ENCODE peak calls at places on chromosomes 7 and 10, in ten cellular contexts. L is heart left ventricle, S is A549, Y is uterus, N is HCT116, M is ovary, J is right lobe of liver, W is thyroid gland, E is lower leg skin, T is esophagus muscularis mucosa. C is an unnamed sample.

GRCh38 chr10:21497177-21497807 is 28.2 kb downstream of the SKIDA1 start:
- DNase-seq in M (peak), Y (peak), E (peak), L (peak), W (peak), J (peak), S (peak), T (no peak), N (peak), C (peak)

GRCh38 chr10:13349776-13350274 is 1.7 kb upstream of the SEPHS1 start:
- DNase-seq in L (peak), E (peak), S (no peak), W (peak), N (no peak), J (peak), Y (peak), T (no peak), M (peak), C (peak)

GRCh38 chr10:113849946-113850345 is 3.9 kb downstream of the DCLRE1A start:
- DNase-seq in M (no peak), L (no peak), J (no peak), W (no peak), S (no peak), E (no peak), N (no peak), T (no peak), Y (no peak), C (no peak)

GRCh38 chr7:27235387-27236052 is 7.1 kb upstream of the EVX1 start:
- DNase-seq in S (peak), L (peak), E (peak), T (no peak), W (peak), J (no peak), M (no peak), N (peak), Y (peak), C (peak)

GRCh38 chr7:27241189-27242045 is 1.2 kb upstream of the EVX1 start:
- DNase-seq in N (no peak), Y (no peak), M (no peak), E (no peak), S (no peak), L (no peak), T (no peak), J (no peak), W (no peak), C (no peak)

GRCh38 chr10:108439397-108439796 is 1274.9 kb upstream of the SORCS1 start:
- DNase-seq in T (no peak), J (no peak), M (no peak), E (no peak), L (no peak), Y (no peak), S (no peak), W (no peak), N (no peak), C (no peak)

GRCh38 chr7:143384148-143384547 is 3.0 kb downstream of the ZYX start:
- DNase-seq in W (peak), M (no peak), E (peak), L (no peak), Y (no peak), S (no peak), J (no peak), T (no peak), N (no peak), C (peak)

GRCh38 chr10:62352356-62352963 is 21.7 kb upstream of the ZNF365 start:
- DNase-seq in E (no peak), S (no peak), L (no peak), Y (no peak), N (no peak), J (no peak), M (no peak), T (no peak), W (no peak), C (no peak)

GRCh38 chr10:22554481-22555182 is 159.7 kb downstream of the PIP4K2A start:
- DNase-seq in L (peak), J (peak), T (peak), N (no peak), E (no peak), M (peak), Y (peak), S (no peak), W (peak), C (peak)

GRCh38 chr10:3563298-3563697 is 221.7 kb downstream of the KLF6 start:
- DNase-seq in W (no peak), M (no peak), T (peak), J (no peak), S (no peak), E (no peak), N (no peak), Y (no peak), L (no peak), C (no peak)

GRCh38 chr7:115851291-115851690 is 179.3 kb downstream of the TFEC start:
- DNase-seq in S (no peak), E (no peak), M (no peak), W (no peak), T (no peak), Y (no peak), J (no peak), L (no peak), N (peak), C (no peak)
- TF ChIP-seq CTCF in S (peak), E (no peak), M (no peak), W (no peak), T (peak), Y (peak), J (peak), L (peak), N (peak), C (peak)

DNA sequence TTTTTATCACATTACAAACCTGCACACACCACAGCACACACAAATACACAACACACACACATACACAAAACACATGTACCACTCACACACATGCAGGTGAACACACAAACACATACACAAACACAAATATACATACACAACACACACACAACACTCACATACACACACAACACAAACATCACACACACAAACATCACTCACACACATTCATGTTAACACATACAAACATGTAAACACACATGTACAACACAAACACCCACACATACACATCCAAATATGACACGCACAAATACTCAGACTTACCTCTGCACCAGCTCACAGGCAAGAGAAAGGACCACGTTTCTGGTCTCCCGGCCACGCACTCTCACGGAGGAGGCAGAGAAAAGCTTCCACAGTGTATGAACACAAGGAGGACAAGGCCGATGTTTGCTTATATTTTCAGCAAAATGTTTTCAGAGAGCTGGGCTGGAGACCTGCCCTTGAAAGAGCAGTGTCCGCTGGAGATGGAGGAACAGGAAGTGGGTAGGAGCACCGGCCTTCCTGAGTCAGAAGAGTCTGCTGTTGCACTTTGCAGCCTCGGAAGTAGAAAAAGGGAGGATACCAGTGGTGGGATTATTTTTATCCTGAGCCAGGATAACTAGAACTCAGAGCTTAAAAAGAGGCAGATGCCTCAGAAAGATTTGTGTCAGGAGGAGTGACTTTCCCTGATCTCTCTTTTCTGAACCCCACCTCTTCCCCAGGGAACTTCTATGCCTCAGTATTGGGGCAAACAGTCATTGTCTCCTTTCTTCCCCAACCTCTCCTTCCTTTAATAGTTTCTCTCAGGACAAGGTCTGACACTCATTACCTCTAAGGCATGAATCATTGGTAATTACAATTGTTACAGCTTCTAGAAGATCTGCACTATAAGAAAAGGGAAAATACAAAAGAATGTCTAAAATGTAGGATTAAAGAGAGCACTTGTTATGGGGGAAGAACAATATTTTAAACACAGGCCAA is at the start of gene GIMAP6:
- DNase-seq in W (no peak), M (no peak), L (peak), T (no peak), Y (no peak), E (no peak), S (no peak), J (no peak), N (no peak), C (no peak)
- TF ChIP-seq POLR2A in W (no peak), M (no peak), L (no peak), T (no peak), Y (no peak), E (no peak), S (no peak), J (no peak), N (no peak), C (no peak)

DNA sequence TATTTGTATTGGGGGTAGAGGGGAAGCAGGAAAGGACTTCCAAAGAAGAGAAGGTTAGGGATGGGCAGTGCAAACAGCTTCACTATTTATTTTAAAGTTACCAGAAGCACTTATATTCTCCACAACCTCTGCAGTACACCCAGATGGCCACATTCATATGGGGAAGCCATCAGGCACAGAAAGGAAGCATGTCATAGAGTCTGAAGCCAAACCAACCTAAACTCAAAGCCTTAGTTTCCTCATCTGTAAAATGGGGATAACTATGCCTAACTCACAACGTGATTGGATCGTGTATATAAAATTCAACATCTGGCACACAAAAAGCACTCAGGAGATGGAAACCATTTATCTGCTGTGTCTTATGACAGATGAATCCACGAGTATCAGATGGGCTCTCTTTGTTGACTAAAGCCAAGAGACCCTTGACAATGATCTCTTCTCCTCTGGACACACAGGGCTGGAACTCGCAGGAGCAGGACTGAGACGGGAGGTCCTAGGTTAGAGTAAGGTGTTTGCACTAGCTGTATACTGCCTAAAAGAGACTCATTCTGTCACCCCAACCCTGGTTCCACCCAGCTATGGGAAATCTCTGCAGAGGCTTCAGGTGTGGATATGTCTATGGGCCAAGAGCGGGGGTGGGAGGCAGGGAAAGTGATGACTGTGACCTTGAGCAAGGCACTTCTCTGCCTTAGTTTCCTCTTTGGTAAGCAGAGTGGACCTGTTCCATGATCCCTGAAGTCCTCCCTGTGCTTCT is 1.8 kb downstream of the KIAA1549 start:
- DNase-seq in Y (no peak), L (no peak), M (no peak), W (no peak), J (no peak), S (peak), T (no peak), E (peak), N (peak), C (no peak)
- TF ChIP-seq CTCF in Y (no peak), L (no peak), M (no peak), W (no peak), J (no peak), S (no peak), T (no peak), E (no peak), N (no peak), C (no peak)

GRCh38 chr7:31825576-31825975 is 138.6 kb downstream of the PPP1R17 start:
- DNase-seq in W (no peak), E (no peak), T (no peak), M (no peak), S (no peak), Y (no peak), J (no peak), N (no peak), L (no peak), C (no peak)
- TF ChIP-seq POLR2A in W (no peak), E (no peak), T (no peak), M (no peak), S (no peak), Y (no peak), J (no peak), N (no peak), L (no peak), C (no peak)

DNA sequence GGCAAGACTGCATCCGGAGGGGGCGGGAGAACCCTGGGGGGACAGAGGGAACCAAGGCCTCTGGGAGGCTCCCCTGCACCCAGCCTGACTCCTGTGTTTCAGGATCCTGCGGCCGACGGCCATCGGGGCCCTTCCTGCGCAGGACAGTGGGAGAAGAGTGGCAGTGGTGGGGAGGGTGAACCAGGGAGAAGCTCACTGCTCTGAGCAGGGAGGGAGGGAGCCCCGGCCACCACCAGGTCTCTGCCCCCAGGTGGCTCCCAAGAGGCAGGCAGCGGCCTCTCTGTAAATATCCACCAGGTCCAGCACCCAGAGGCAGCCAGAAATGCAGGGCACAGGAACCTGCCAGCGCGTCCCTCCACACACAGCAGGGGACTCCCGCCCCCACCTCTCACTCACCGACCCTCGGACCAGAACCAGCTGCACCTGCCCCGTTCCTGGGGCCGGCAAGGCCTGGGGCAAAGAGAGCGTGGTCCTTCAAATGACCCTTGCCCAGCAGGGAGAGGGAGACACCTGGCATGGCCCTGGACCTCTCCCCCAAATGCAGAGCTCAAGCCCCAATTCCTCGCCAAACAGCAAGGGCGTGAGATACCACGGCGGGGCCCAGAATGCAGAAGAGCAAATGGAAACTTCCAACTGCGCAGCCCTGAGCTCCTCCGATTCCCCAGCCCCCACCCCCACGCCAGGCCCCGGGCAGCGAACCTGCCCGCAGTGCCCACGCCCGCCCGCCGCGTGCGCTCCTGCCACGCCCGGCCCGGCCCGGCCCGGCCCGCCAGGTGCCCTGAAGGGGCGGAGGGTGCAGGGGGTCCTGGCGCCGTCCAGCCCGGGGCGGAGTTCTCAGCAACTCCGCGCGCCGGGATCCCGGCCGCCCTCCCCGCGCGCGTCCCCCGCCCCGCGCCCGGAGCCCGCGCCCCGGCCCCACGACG is 805 bp downstream of the RASGEF1A start:
- DNase-seq in E (peak), J (peak), L (no peak), T (peak), W (peak), M (no peak), N (no peak), S (peak), Y (no peak), C (no peak)
- TF ChIP-seq CTCF in E (no peak), J (peak), L (peak), T (no peak), W (no peak), M (no peak), N (peak), S (peak), Y (no peak), C (no peak)

DNA sequence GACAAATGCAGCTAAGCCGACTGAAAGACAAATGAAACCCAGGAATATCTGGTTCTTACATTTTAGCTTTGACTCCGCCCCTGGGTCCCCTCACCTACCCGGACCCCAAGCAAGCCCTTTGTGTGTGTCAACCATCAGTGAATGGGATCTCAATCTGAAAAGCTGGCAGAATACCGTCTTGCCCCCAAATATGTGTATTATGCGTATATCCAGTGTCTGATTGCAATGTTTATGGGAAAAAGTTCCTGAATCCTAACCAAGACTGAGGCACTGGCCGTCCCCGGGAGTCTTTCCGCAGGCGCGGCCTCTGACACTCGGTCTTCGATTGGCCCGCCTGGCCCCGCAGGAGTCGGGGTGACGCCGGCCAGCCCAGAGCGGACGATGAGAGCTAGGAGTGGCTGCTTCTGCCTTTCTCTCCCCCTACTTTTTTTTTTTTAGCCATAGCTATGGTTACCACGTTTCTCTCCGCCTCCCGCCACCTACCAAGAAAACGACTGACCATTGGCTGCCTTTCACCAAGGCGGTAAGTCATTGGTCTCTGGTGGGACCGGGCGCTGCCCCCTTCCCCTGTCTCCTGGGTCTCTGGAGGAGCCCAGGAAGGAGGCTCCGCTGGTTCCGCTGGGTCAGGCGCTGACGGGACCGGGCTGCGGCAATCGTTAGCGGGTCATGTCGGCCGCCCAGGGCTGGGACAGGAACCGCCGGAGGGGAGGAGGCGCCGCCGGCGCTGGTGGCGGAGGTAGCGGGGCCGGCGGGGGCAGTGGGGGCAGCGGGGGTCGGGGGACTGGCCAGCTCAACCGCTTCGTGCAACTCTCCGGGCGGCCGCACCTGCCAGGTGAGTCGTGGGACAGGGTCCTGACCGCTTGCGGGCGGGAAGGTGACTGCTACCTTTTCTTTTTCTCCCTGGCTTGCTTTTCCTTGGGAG is at the start of gene KLHDC10:
- DNase-seq in S (peak), L (peak), T (peak), Y (peak), J (peak), M (peak), E (peak), W (peak), N (peak), C (peak)
- TF ChIP-seq POLR2A in S (peak), L (no peak), T (no peak), Y (peak), J (peak), M (no peak), E (no peak), W (peak), N (peak), C (no peak)

DNA sequence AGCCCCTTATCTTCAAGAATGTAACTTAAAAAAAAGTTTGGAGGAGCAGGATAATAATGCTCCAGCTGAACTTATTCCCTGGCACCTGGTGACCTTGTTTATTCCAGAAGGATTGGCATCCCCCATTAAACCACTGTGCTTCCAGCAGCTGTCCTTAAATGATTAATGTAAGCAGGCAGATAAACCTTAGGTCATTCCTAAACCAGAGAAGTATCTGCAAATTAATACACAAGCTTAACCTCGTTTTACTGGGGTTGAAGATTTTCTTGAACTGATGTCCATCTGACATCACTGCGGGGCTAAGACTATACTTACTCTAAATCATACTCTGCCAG is 116.1 kb upstream of the PALS2 start:
- DNase-seq in M (no peak), E (no peak), Y (no peak), T (no peak), W (no peak), L (no peak), S (no peak), J (no peak), N (no peak), C (no peak)
- TF ChIP-seq CTCF in M (no peak), E (no peak), Y (no peak), T (no peak), W (no peak), L (no peak), S (no peak), J (no peak), N (no peak), C (no peak)

DNA sequence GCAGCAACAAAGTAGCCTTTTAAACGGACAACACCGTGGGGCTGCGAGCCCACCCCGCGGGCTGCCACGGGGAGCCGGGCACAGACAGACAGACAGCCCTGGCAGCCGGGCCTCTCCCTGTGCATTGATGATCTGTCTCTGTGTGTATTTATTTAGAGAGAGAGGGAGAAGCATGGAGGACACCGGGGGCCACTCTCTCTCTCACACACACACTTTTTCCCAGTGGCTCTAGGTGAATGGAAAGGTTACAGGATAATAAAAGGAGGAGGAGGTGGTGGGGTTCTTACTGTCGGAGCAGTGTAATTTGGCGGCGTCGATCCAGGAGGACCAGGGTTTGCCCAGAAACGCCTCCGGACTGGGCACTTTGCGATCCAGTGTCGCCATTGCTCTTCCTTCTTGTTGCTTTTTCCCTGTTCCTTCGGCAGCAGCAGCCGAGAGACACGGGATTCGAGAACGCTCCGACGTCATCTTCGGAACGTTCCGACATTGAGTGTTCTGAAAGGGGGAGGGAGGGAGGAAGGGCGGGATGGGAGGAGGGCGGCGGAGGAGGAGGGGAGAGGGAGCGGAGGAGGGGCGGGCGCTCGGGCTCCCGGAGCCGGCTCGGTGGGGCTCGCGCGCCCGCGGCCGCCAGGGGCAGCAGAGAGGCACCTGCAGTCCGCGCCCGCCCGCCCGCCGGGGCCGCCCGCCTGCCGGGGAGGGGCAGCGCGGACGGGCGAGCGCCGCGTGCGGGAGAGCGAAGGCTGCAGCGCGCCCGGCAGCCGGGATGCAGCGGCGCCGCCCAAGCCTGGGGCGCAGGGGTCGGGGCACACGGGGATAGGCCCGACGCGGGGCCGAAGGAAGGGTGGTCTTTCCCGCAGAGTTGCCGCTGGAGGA is at the start of gene ATXN7L1:
- DNase-seq in M (peak), S (peak), T (peak), Y (peak), E (peak), N (peak), J (peak), L (peak), W (peak), C (peak)
- TF ChIP-seq POLR2A in M (peak), S (peak), T (peak), Y (peak), E (no peak), N (peak), J (no peak), L (no peak), W (peak), C (peak)

C was measured in sigmoid colon.